ENCODE peak calls at places on chromosomes 2 and 18, in four cellular contexts. O is type B pancreatic cell, N is GM13976, L is cardiac muscle cell. W is an unnamed sample.

GRCh38 chr2:19711470-19712372 is 190.1 kb downstream of the TTC32 start:
- DNase-seq in O (no peak), N (no peak), L (no peak), W (peak)

GRCh38 chr2:235244497-235245215 is 249.2 kb upstream of the AGAP1 start:
- DNase-seq in O (no peak), N (no peak), L (no peak), W (no peak)

GRCh38 chr2:25822190-25823117 is 55.8 kb downstream of the ASXL2 start:
- DNase-seq in O (no peak), N (peak), L (no peak), W (peak)

GRCh38 chr2:156083707-156084494 is 248.6 kb downstream of the NR4A2 start:
- DNase-seq in O (no peak), N (no peak), L (no peak), W (peak)

GRCh38 chr2:129877795-129878775 is 101.4 kb upstream of the RAB6C start:
- DNase-seq in O (peak), N (peak), L (peak), W (peak)

GRCh38 chr2:79996709-79997108 is 307.8 kb downstream of the LRRTM1 start:
- DNase-seq in O (no peak), N (no peak), L (no peak), W (no peak)

GRCh38 chr18:59748628-59749360 is 51.6 kb upstream of the CCBE1 start:
- DNase-seq in O (no peak), N (no peak), L (no peak), W (peak)

GRCh38 chr18:12119358-12119757 is 25.7 kb downstream of the ANKRD62 start:
- DNase-seq in O (no peak), N (no peak), L (no peak), W (no peak)

GRCh38 chr2:215594766-215595165 is 158.9 kb upstream of the FN1 start:
- DNase-seq in O (no peak), N (no peak), L (no peak), W (peak)

GRCh38 chr2:11466307-11467125 is 555 bp upstream of the E2F6 start:
- DNase-seq in O (no peak), N (no peak), L (no peak), W (no peak)

GRCh38 chr2:44934024-44934423 is 7.5 kb upstream of the SIX3 start:
- DNase-seq in O (no peak), N (no peak), L (no peak), W (no peak)

GRCh38 chr18:31977270-31977872 is 34.4 kb upstream of the TRAPPC8 start:
- DNase-seq in O (no peak), N (no peak), L (peak), W (peak)

GRCh38 chr18:27778441-27778840 is 398.5 kb downstream of the CDH2 start:
- DNase-seq in O (no peak), N (no peak), L (peak), W (peak)

GRCh38 chr2:224260605-224261004 is 141.3 kb downstream of the FAM124B start:
- DNase-seq in O (no peak), N (no peak), L (no peak), W (no peak)

GRCh38 chr2:227374158-227374557 is 4.9 kb downstream of the TM4SF20 start:
- DNase-seq in O (no peak), N (no peak), L (no peak), W (no peak)

GRCh38 chr2:70354264-70354949 is 52.5 kb upstream of the FAM136A start:
- DNase-seq in O (no peak), N (no peak), L (no peak), W (peak)

GRCh38 chr18:74512321-74513053 is 16.3 kb downstream of the CNDP2 start:
- DNase-seq in O (peak), N (no peak), L (no peak), W (no peak)

GRCh38 chr18:78133729-78134128 is 845.9 kb upstream of the SALL3 start:
- DNase-seq in O (no peak), N (no peak), L (no peak), W (no peak)

GRCh38 chr18:24055878-24056277 is 41.3 kb downstream of the TTC39C start:
- DNase-seq in O (no peak), N (no peak), L (peak), W (no peak)

GRCh38 chr2:149743842-149744468 is 156.4 kb upstream of the MMADHC start:
- DNase-seq in O (no peak), N (no peak), L (no peak), W (peak)

GRCh38 chr2:170425291-170425751 is 247.4 kb downstream of the MYO3B start:
- DNase-seq in O (no peak), N (no peak), L (no peak), W (peak)

GRCh38 chr2:173749315-173749714 is 215.9 kb downstream of the SP3 start:
- DNase-seq in O (no peak), N (no peak), L (peak), W (peak)

GRCh38 chr2:53768233-53768542 is 584 bp downstream of the CHAC2 start:
- DNase-seq in O (no peak), N (no peak), L (peak), W (no peak)

GRCh38 chr2:17805166-17805565 is 11.1 kb upstream of the MSGN1 start:
- DNase-seq in O (peak), N (no peak), L (peak), W (no peak)

GRCh38 chr2:28193552-28194383 is 198.9 kb upstream of the FOSL2 start:
- DNase-seq in O (no peak), N (peak), L (no peak), W (no peak)

GRCh38 chr2:9877026-9877425 is 33.8 kb downstream of the TAF1B start:
- DNase-seq in O (no peak), N (no peak), L (no peak), W (no peak)

GRCh38 chr2:173149491-173149890 is 73.8 kb downstream of the MAP3K20 start:
- DNase-seq in O (no peak), N (peak), L (no peak), W (peak)

GRCh38 chr18:77899972-77900754 is 650.5 kb downstream of the GALR1 start:
- DNase-seq in O (no peak), N (peak), L (peak), W (no peak)

GRCh38 chr2:25851740-25852503 is 26.4 kb downstream of the ASXL2 start:
- DNase-seq in O (no peak), N (peak), L (peak), W (peak)

GRCh38 chr2:201821080-201821479 is 14.7 kb downstream of the CDK15 start:
- DNase-seq in O (no peak), N (no peak), L (no peak), W (no peak)
- TF ChIP-seq CTCF in O (no peak), N (no peak), L (no peak), W (no peak)

GRCh38 chr2:182132605-182133004 is 147.0 kb downstream of the PPP1R1C start:
- DNase-seq in O (no peak), N (no peak), L (no peak), W (no peak)
- TF ChIP-seq CTCF in O (peak), N (no peak), L (no peak), W (peak)

DNA sequence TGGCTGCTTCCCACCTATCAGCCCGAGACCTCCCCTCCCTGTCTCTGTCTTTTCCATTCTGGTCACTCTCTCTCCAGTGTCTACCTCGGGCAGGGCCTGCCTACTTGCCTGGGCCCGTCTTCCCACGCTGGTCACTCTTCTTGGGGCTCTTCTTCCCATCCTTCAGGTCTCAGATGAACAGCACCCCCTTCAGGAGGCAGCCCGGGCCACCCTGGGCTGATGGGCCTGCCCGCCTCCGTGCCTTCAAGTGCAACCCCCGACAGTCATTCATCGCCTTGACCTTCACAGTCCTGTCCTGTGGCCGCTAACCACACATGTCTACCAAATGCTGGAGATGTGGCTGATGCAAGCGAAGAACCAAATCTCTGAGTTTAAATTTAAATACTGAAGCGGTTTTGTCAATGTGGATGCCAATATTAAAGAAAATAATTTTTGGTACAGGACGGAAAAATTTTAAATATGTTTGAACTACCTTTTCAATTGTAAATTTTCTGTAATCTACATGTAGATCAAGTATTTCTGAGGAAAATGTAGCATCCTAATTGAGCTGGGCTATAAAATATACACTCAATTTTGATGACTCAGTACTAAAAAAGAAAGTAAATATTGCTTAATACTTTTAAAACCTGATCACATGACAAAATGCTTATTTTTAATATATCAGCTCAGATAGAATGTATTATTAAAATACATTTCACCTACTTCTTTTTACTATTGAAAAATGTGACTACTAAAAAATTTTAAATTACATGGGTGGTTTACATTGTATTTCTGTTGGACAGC is 96.4 kb downstream of the LAMA1 start:
- DNase-seq in O (no peak), N (no peak), L (no peak), W (no peak)
- TF ChIP-seq CTCF in O (no peak), N (no peak), L (no peak), W (peak)

DNA sequence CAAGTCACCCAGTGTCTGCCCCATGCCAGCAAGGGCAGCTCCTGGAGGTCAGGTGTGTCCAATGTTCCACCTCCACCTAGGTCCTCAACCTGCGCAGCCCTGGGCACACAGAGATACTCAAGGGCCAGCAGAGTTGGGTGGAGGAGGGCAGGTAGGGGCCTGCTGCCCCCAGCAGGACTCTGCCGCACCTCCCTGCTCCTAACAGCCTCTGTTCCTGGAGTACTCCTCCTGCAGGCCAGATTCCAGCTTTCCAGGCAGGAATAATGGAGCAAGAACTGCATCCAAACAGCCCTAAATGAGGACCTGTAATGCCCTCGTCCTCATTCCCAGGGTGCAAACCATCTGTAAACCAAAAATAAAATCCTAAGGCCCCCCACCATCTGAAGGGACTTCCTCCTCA is 44.4 kb upstream of the ACAA2 start:
- DNase-seq in O (no peak), N (no peak), L (no peak), W (no peak)
- TF ChIP-seq CTCF in O (no peak), N (no peak), L (no peak), W (no peak)

DNA sequence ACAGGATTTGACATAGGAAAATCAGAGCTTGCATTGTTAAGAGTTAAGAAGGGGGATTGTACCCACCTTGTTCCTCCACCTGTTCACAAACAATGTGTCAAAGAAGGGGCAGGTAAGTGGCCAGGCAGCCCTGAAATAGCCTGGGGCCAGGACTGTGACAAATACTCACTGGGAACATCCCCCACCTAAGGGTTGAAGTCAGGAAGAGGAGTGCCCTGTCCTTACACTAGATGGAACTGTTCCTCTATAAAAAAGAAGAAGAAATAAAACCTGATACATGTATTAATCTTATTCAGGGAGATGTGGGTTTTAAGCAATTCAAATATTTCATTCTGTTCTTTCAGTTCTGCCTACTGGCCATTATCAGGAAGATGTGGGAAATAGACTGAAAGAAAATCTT is 41.9 kb downstream of the TACR1 start:
- DNase-seq in O (no peak), N (peak), L (no peak), W (peak)
- TF ChIP-seq CTCF in O (peak), N (no peak), L (peak), W (no peak)

DNA sequence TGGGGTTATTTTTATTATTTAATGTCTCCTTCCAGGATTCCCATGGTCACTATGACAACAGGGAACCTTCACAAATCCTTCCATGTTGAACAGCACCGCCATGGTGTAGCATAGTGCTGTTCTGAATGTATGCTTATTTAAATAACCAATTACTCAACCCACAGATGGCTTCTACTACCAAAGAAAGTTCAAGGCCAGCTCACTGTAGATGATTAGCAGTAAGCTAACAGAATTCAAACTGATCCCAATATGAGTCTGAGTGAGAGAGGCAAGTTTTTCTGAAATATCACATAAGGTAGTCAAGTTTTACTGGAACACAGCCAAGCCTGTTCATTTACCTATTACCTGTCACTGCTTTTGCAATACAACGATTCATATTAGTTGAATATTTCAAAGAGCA is 51.2 kb downstream of the CLASP1 start:
- DNase-seq in O (no peak), N (no peak), L (no peak), W (peak)
- TF ChIP-seq CTCF in O (no peak), N (no peak), L (no peak), W (no peak)

W was measured in MCF 10A.